ENCODE peak calls at places on chromosomes 5 and 9, in ten cellular contexts. One of them, this sample, is unnamed.

GRCh38 chr5:179118756-179119414 is 58.7 kb downstream of the ZNF354C start:
- DNase-seq in GM13977: no peak
- DNase-seq in H9: no peak
- DNase-seq in lower leg skin: no peak
- DNase-seq in heart right ventricle: no peak
- DNase-seq in WTC11: no peak
- DNase-seq in omental fat pad: no peak
- DNase-seq in CD4-positive, alpha-beta T cell: no peak
- DNase-seq in HFFc6: no peak
- DNase-seq in right atrium auricular region: peak
- DNase-seq in this sample: no peak

GRCh38 chr5:68356216-68356615 is 140.7 kb downstream of the PIK3R1 start:
- DNase-seq in lower leg skin: no peak
- DNase-seq in omental fat pad: no peak
- DNase-seq in H9: no peak
- DNase-seq in HFFc6: no peak
- DNase-seq in WTC11: no peak
- DNase-seq in CD4-positive, alpha-beta T cell: no peak
- DNase-seq in GM13977: no peak
- DNase-seq in heart right ventricle: no peak
- DNase-seq in right atrium auricular region: no peak
- DNase-seq in this sample: no peak

GRCh38 chr5:66238435-66238834 is 94.3 kb downstream of the SREK1 start:
- DNase-seq in GM13977: no peak
- DNase-seq in right atrium auricular region: no peak
- DNase-seq in heart right ventricle: no peak
- DNase-seq in WTC11: no peak
- DNase-seq in H9: no peak
- DNase-seq in lower leg skin: no peak
- DNase-seq in omental fat pad: no peak
- DNase-seq in HFFc6: no peak
- DNase-seq in CD4-positive, alpha-beta T cell: no peak
- DNase-seq in this sample: no peak

GRCh38 chr5:90917928-90918327 is 359.3 kb downstream of the ADGRV1 start:
- DNase-seq in CD4-positive, alpha-beta T cell: no peak
- DNase-seq in heart right ventricle: no peak
- DNase-seq in omental fat pad: no peak
- DNase-seq in lower leg skin: no peak
- DNase-seq in WTC11: no peak
- DNase-seq in HFFc6: no peak
- DNase-seq in H9: no peak
- DNase-seq in GM13977: no peak
- DNase-seq in right atrium auricular region: no peak
- DNase-seq in this sample: no peak

GRCh38 chr9:115237383-115238087 is 119.6 kb upstream of the TNC start:
- DNase-seq in CD4-positive, alpha-beta T cell: no peak
- DNase-seq in HFFc6: no peak
- DNase-seq in heart right ventricle: no peak
- DNase-seq in WTC11: no peak
- DNase-seq in GM13977: no peak
- DNase-seq in right atrium auricular region: peak
- DNase-seq in lower leg skin: peak
- DNase-seq in omental fat pad: no peak
- DNase-seq in H9: no peak
- DNase-seq in this sample: no peak

GRCh38 chr5:133825631-133826289 is 142.7 kb downstream of the C5orf15 start:
- DNase-seq in HFFc6: no peak
- DNase-seq in H9: no peak
- DNase-seq in omental fat pad: no peak
- DNase-seq in lower leg skin: no peak
- DNase-seq in heart right ventricle: no peak
- DNase-seq in WTC11: no peak
- DNase-seq in CD4-positive, alpha-beta T cell: peak
- DNase-seq in GM13977: no peak
- DNase-seq in right atrium auricular region: no peak
- DNase-seq in this sample: no peak

GRCh38 chr9:4292781-4293180 is 7.1 kb downstream of the GLIS3 start:
- DNase-seq in HFFc6: no peak
- DNase-seq in heart right ventricle: no peak
- DNase-seq in CD4-positive, alpha-beta T cell: no peak
- DNase-seq in lower leg skin: no peak
- DNase-seq in H9: no peak
- DNase-seq in right atrium auricular region: no peak
- DNase-seq in WTC11: no peak
- DNase-seq in GM13977: no peak
- DNase-seq in omental fat pad: no peak
- DNase-seq in this sample: no peak

GRCh38 chr9:124037790-124038189 is 26.2 kb downstream of the LHX2 start:
- DNase-seq in heart right ventricle: no peak
- DNase-seq in HFFc6: no peak
- DNase-seq in GM13977: peak
- DNase-seq in right atrium auricular region: no peak
- DNase-seq in lower leg skin: no peak
- DNase-seq in CD4-positive, alpha-beta T cell: no peak
- DNase-seq in WTC11: no peak
- DNase-seq in omental fat pad: no peak
- DNase-seq in H9: no peak
- DNase-seq in this sample: no peak

GRCh38 chr5:90473321-90474234 is 993 bp downstream of the MBLAC2 start:
- DNase-seq in CD4-positive, alpha-beta T cell: peak
- DNase-seq in omental fat pad: peak
- DNase-seq in H9: peak
- DNase-seq in heart right ventricle: peak
- DNase-seq in lower leg skin: peak
- DNase-seq in WTC11: peak
- DNase-seq in HFFc6: no peak
- DNase-seq in right atrium auricular region: peak
- DNase-seq in GM13977: peak
- DNase-seq in this sample: no peak

GRCh38 chr9:87260171-87260570 is 237.5 kb upstream of the DAPK1 start:
- DNase-seq in HFFc6: no peak
- DNase-seq in lower leg skin: no peak
- DNase-seq in heart right ventricle: no peak
- DNase-seq in CD4-positive, alpha-beta T cell: no peak
- DNase-seq in H9: no peak
- DNase-seq in GM13977: no peak
- DNase-seq in WTC11: no peak
- DNase-seq in right atrium auricular region: no peak
- DNase-seq in omental fat pad: no peak
- DNase-seq in this sample: no peak

GRCh38 chr5:14380712-14381111 is 200.9 kb upstream of the OTULINL start:
- DNase-seq in heart right ventricle: no peak
- DNase-seq in omental fat pad: no peak
- DNase-seq in right atrium auricular region: no peak
- DNase-seq in H9: no peak
- DNase-seq in HFFc6: no peak
- DNase-seq in GM13977: no peak
- DNase-seq in WTC11: no peak
- DNase-seq in CD4-positive, alpha-beta T cell: no peak
- DNase-seq in lower leg skin: no peak
- DNase-seq in this sample: no peak

GRCh38 chr5:172450861-172451695 is 3.2 kb downstream of the SH3PXD2B start:
- DNase-seq in WTC11: peak
- DNase-seq in right atrium auricular region: no peak
- DNase-seq in HFFc6: peak
- DNase-seq in heart right ventricle: no peak
- DNase-seq in H9: peak
- DNase-seq in lower leg skin: no peak
- DNase-seq in omental fat pad: peak
- DNase-seq in GM13977: peak
- DNase-seq in CD4-positive, alpha-beta T cell: no peak
- DNase-seq in this sample: no peak

GRCh38 chr9:133656211-133657119 is 20.3 kb downstream of the DBH start:
- DNase-seq in HFFc6: no peak
- DNase-seq in H9: no peak
- DNase-seq in WTC11: no peak
- DNase-seq in CD4-positive, alpha-beta T cell: peak
- DNase-seq in GM13977: no peak
- DNase-seq in omental fat pad: no peak
- DNase-seq in lower leg skin: no peak
- DNase-seq in heart right ventricle: no peak
- DNase-seq in right atrium auricular region: no peak
- DNase-seq in this sample: no peak

GRCh38 chr5:31731710-31732301 is 92.9 kb downstream of the PDZD2 start:
- DNase-seq in heart right ventricle: no peak
- DNase-seq in HFFc6: no peak
- DNase-seq in lower leg skin: no peak
- DNase-seq in GM13977: no peak
- DNase-seq in CD4-positive, alpha-beta T cell: no peak
- DNase-seq in H9: no peak
- DNase-seq in WTC11: no peak
- DNase-seq in omental fat pad: no peak
- DNase-seq in right atrium auricular region: no peak
- DNase-seq in this sample: no peak

GRCh38 chr5:171898379-171898778 is 108.1 kb downstream of the FBXW11 start:
- DNase-seq in omental fat pad: no peak
- DNase-seq in WTC11: no peak
- DNase-seq in right atrium auricular region: no peak
- DNase-seq in H9: no peak
- DNase-seq in heart right ventricle: no peak
- DNase-seq in HFFc6: no peak
- DNase-seq in lower leg skin: no peak
- DNase-seq in GM13977: no peak
- DNase-seq in CD4-positive, alpha-beta T cell: no peak
- DNase-seq in this sample: no peak

GRCh38 chr9:37625262-37626147 is 25.2 kb upstream of the FRMPD1 start:
- DNase-seq in HFFc6: no peak
- DNase-seq in CD4-positive, alpha-beta T cell: no peak
- DNase-seq in omental fat pad: no peak
- DNase-seq in GM13977: no peak
- DNase-seq in heart right ventricle: no peak
- DNase-seq in WTC11: no peak
- DNase-seq in right atrium auricular region: no peak
- DNase-seq in lower leg skin: no peak
- DNase-seq in H9: no peak
- DNase-seq in this sample: no peak

GRCh38 chr5:91177639-91178038 is 205.5 kb downstream of the ARRDC3 start:
- DNase-seq in H9: no peak
- DNase-seq in GM13977: no peak
- DNase-seq in right atrium auricular region: no peak
- DNase-seq in omental fat pad: no peak
- DNase-seq in HFFc6: no peak
- DNase-seq in lower leg skin: no peak
- DNase-seq in heart right ventricle: no peak
- DNase-seq in WTC11: no peak
- DNase-seq in CD4-positive, alpha-beta T cell: no peak
- DNase-seq in this sample: no peak

GRCh38 chr9:137314561-137315560 is 12.8 kb upstream of the NRARP start:
- DNase-seq in heart right ventricle: no peak
- DNase-seq in right atrium auricular region: no peak
- DNase-seq in GM13977: peak
- DNase-seq in WTC11: no peak
- DNase-seq in H9: peak
- DNase-seq in lower leg skin: peak
- DNase-seq in HFFc6: no peak
- DNase-seq in omental fat pad: no peak
- DNase-seq in CD4-positive, alpha-beta T cell: no peak
- DNase-seq in this sample: peak

GRCh38 chr5:146825033-146825432 is 53.5 kb downstream of the PPP2R2B start:
- DNase-seq in WTC11: peak
- DNase-seq in right atrium auricular region: no peak
- DNase-seq in HFFc6: no peak
- DNase-seq in omental fat pad: no peak
- DNase-seq in GM13977: no peak
- DNase-seq in heart right ventricle: peak
- DNase-seq in H9: peak
- DNase-seq in lower leg skin: no peak
- DNase-seq in CD4-positive, alpha-beta T cell: no peak
- DNase-seq in this sample: no peak

GRCh38 chr5:180314106-180314505 is 22.2 kb upstream of the MAPK9 start:
- DNase-seq in HFFc6: no peak
- DNase-seq in lower leg skin: no peak
- DNase-seq in omental fat pad: no peak
- DNase-seq in CD4-positive, alpha-beta T cell: no peak
- DNase-seq in right atrium auricular region: no peak
- DNase-seq in WTC11: peak
- DNase-seq in heart right ventricle: no peak
- DNase-seq in GM13977: no peak
- DNase-seq in H9: no peak
- DNase-seq in this sample: no peak
- TF ChIP-seq CTCF in HFFc6: no peak
- TF ChIP-seq CTCF in lower leg skin: no peak
- TF ChIP-seq CTCF in omental fat pad: no peak
- TF ChIP-seq CTCF in CD4-positive, alpha-beta T cell: no peak
- TF ChIP-seq CTCF in right atrium auricular region: no peak
- TF ChIP-seq CTCF in WTC11: no peak
- TF ChIP-seq CTCF in heart right ventricle: no peak
- TF ChIP-seq CTCF in GM13977: no peak
- TF ChIP-seq CTCF in H9: no peak
- TF ChIP-seq CTCF in this sample: no peak

GRCh38 chr5:96433066-96433447 is at the start of gene PCSK1:
- DNase-seq in heart right ventricle: no peak
- DNase-seq in omental fat pad: no peak
- DNase-seq in CD4-positive, alpha-beta T cell: no peak
- DNase-seq in HFFc6: no peak
- DNase-seq in H9: peak
- DNase-seq in right atrium auricular region: no peak
- DNase-seq in lower leg skin: no peak
- DNase-seq in GM13977: no peak
- DNase-seq in WTC11: peak
- DNase-seq in this sample: no peak
- TF ChIP-seq CTCF in heart right ventricle: no peak
- TF ChIP-seq CTCF in omental fat pad: no peak
- TF ChIP-seq CTCF in CD4-positive, alpha-beta T cell: no peak
- TF ChIP-seq CTCF in HFFc6: no peak
- TF ChIP-seq CTCF in H9: no peak
- TF ChIP-seq CTCF in right atrium auricular region: no peak
- TF ChIP-seq CTCF in lower leg skin: no peak
- TF ChIP-seq CTCF in GM13977: no peak
- TF ChIP-seq CTCF in WTC11: no peak
- TF ChIP-seq CTCF in this sample: no peak

GRCh38 chr5:159182691-159183090 is 26.7 kb downstream of the RNF145 start:
- DNase-seq in CD4-positive, alpha-beta T cell: no peak
- DNase-seq in HFFc6: no peak
- DNase-seq in heart right ventricle: no peak
- DNase-seq in WTC11: no peak
- DNase-seq in lower leg skin: no peak
- DNase-seq in GM13977: no peak
- DNase-seq in omental fat pad: no peak
- DNase-seq in H9: no peak
- DNase-seq in right atrium auricular region: no peak
- DNase-seq in this sample: no peak
- TF ChIP-seq CTCF in CD4-positive, alpha-beta T cell: no peak
- TF ChIP-seq CTCF in HFFc6: no peak
- TF ChIP-seq CTCF in heart right ventricle: no peak
- TF ChIP-seq CTCF in WTC11: no peak
- TF ChIP-seq CTCF in lower leg skin: no peak
- TF ChIP-seq CTCF in GM13977: no peak
- TF ChIP-seq CTCF in omental fat pad: no peak
- TF ChIP-seq CTCF in H9: no peak
- TF ChIP-seq CTCF in right atrium auricular region: no peak
- TF ChIP-seq CTCF in this sample: no peak

DNA sequence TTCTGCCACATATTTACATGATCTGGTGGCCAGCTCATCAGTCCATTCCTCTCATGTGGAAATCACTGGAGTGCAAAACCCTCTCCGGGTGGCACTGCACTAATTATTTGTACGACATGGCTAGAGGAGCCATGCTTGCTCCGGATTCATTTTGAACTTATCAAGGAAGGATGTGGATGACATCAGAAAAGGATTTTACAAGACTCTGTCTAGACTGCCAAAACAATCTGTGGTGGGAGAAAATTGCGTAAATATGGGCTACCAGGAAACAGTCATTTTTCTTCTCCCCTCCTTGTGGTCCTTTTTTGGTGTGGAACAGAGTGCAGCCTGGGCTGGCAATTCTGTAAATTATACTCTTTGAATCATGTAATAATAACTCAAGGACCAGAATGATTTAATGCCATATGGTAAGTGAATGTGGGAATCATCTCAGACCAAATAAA is 123.4 kb upstream of the IFNE start:
- DNase-seq in lower leg skin: no peak
- DNase-seq in H9: no peak
- DNase-seq in heart right ventricle: no peak
- DNase-seq in WTC11: no peak
- DNase-seq in GM13977: no peak
- DNase-seq in CD4-positive, alpha-beta T cell: no peak
- DNase-seq in right atrium auricular region: no peak
- DNase-seq in HFFc6: peak
- DNase-seq in omental fat pad: no peak
- DNase-seq in this sample: no peak
- TF ChIP-seq CTCF in lower leg skin: no peak
- TF ChIP-seq CTCF in H9: no peak
- TF ChIP-seq CTCF in heart right ventricle: no peak
- TF ChIP-seq CTCF in WTC11: no peak
- TF ChIP-seq CTCF in GM13977: no peak
- TF ChIP-seq CTCF in CD4-positive, alpha-beta T cell: no peak
- TF ChIP-seq CTCF in right atrium auricular region: no peak
- TF ChIP-seq CTCF in HFFc6: no peak
- TF ChIP-seq CTCF in omental fat pad: no peak
- TF ChIP-seq CTCF in this sample: no peak

This sample was measured in activated B cell treated with CpG ODN at 0.5 μM for 24 hours.